ENCODE peak calls at places on chromosomes 13 and 19, in ten cellular contexts. L, H, Z, B, W, M, T, R, J and U are unnamed samples.

GRCh38 chr13:79870766-79871165 is 389.8 kb downstream of the NDFIP2 start:
- DNase-seq in L (no peak), H (no peak), Z (no peak), B (no peak), W (no peak), M (no peak), T (no peak), R (no peak), J (no peak), U (no peak)

GRCh38 chr19:39059302-39059701 is 24.9 kb upstream of the ACP7 start:
- DNase-seq in L (no peak), H (no peak), Z (no peak), B (no peak), W (no peak), M (no peak), T (no peak), R (no peak), J (no peak), U (no peak)

GRCh38 chr13:107361666-107362065 is 793.7 kb upstream of the ARGLU1 start:
- DNase-seq in L (no peak), H (no peak), Z (no peak), B (no peak), W (no peak), M (no peak), T (no peak), R (no peak), J (no peak), U (no peak)

GRCh38 chr13:76723551-76724232 is 162.5 kb downstream of the KCTD12 start:
- DNase-seq in L (no peak), H (peak; percentile 56), Z (no peak), B (no peak), W (no peak), M (peak; percentile 48), T (no peak), R (no peak), J (peak; percentile 79), U (no peak)

GRCh38 chr19:872266-872951 is 12.9 kb downstream of the CFD start:
- DNase-seq in L (peak; percentile 95), H (peak; percentile 93), Z (peak; percentile 74), B (no peak), W (peak; percentile 58), M (peak; percentile 95), T (no peak), R (no peak), J (peak; percentile 72), U (peak; percentile 69)

GRCh38 chr13:111488466-111489132 is 168.2 kb downstream of the TEX29 start:
- DNase-seq in L (no peak), H (no peak), Z (no peak), B (no peak), W (peak; percentile 14), M (no peak), T (no peak), R (no peak), J (no peak), U (no peak)

GRCh38 chr13:27621366-27622101 is at the start of gene POLR1D:
- DNase-seq in L (peak; percentile 94), H (peak; percentile 71), Z (peak; percentile 73), B (peak; percentile 83), W (peak; percentile 95), M (peak; percentile 91), T (peak; percentile 84), R (peak; percentile 81), J (peak; percentile 69), U (peak; percentile 79)

GRCh38 chr13:113641426-113641825 is 16.6 kb downstream of the ATP4B start:
- DNase-seq in L (no peak), H (no peak), Z (no peak), B (no peak), W (no peak), M (no peak), T (no peak), R (no peak), J (no peak), U (no peak)

GRCh38 chr13:63041640-63042414 is 1626.2 kb upstream of the PCDH20 start:
- DNase-seq in L (no peak), H (no peak), Z (no peak), B (no peak), W (no peak), M (no peak), T (no peak), R (no peak), J (no peak), U (no peak)

GRCh38 chr13:46831588-46832194 is 34.7 kb upstream of the ESD start:
- DNase-seq in L (peak; percentile 84), H (peak; percentile 70), Z (no peak), B (peak; percentile 27), W (no peak), M (peak; percentile 62), T (peak; percentile 43), R (no peak), J (peak; percentile 52), U (no peak)

GRCh38 chr13:23889598-23890224 is 511 bp upstream of the MIPEP start:
- DNase-seq in L (peak; percentile 78), H (no peak), Z (no peak), B (no peak), W (no peak), M (peak; percentile 18), T (no peak), R (no peak), J (no peak), U (no peak)

GRCh38 chr19:3062165-3063105 is at the start of gene TLE5:
- DNase-seq in L (peak; percentile 80), H (peak; percentile 42), Z (peak; percentile 42), B (no peak), W (peak; percentile 89), M (peak; percentile 55), T (peak; percentile 62), R (peak; percentile 79), J (peak; percentile 56), U (peak; percentile 47)

GRCh38 chr13:39405596-39405995 is 197.4 kb downstream of the LHFPL6 start:
- DNase-seq in L (no peak), H (no peak), Z (no peak), B (no peak), W (no peak), M (no peak), T (no peak), R (no peak), J (no peak), U (no peak)

GRCh38 chr13:71590654-71591148 is 276.3 kb downstream of the DACH1 start:
- DNase-seq in L (no peak), H (no peak), Z (no peak), B (no peak), W (no peak), M (no peak), T (no peak), R (no peak), J (no peak), U (no peak)

GRCh38 chr19:611506-611869 is 21.8 kb downstream of the HCN2 start:
- DNase-seq in L (no peak), H (peak; percentile 88), Z (no peak), B (no peak), W (no peak), M (peak; percentile 86), T (no peak), R (no peak), J (peak; percentile 63), U (peak; percentile 67)

GRCh38 chr13:55341891-55342290 is 1798.8 kb upstream of the PRR20A start:
- DNase-seq in L (no peak), H (no peak), Z (no peak), B (no peak), W (no peak), M (no peak), T (no peak), R (no peak), J (no peak), U (no peak)

GRCh38 chr19:3132971-3133792 is 2.7 kb upstream of the GNA15 start:
- DNase-seq in L (no peak), H (peak; percentile 53), Z (no peak), B (no peak), W (peak; percentile 54), M (no peak), T (peak; percentile 85), R (peak; percentile 37), J (no peak), U (peak; percentile 71)

GRCh38 chr19:7870571-7871279 is 3.5 kb downstream of the PRR36 start:
- DNase-seq in L (peak; percentile 94), H (peak; percentile 50), Z (peak; percentile 44), B (no peak), W (no peak), M (peak; percentile 92), T (no peak), R (no peak), J (no peak), U (no peak)

GRCh38 chr13:36549771-36550170 is 117.5 kb downstream of the CCNA1 start:
- DNase-seq in L (peak; percentile 67), H (no peak), Z (no peak), B (no peak), W (no peak), M (no peak), T (peak; percentile 6), R (no peak), J (no peak), U (no peak)

GRCh38 chr19:38394488-38394887 is 6.0 kb downstream of the SPRED3 start:
- DNase-seq in L (no peak), H (peak; percentile 32), Z (peak; percentile 10), B (no peak), W (no peak), M (no peak), T (no peak), R (no peak), J (no peak), U (peak; percentile 24)

GRCh38 chr13:29917573-29918091 is 67.2 kb upstream of the UBL3 start:
- DNase-seq in L (no peak), H (no peak), Z (no peak), B (no peak), W (no peak), M (no peak), T (no peak), R (no peak), J (no peak), U (no peak)

GRCh38 chr13:27825153-27825552 is 32.9 kb downstream of the GSX1 start:
- DNase-seq in L (no peak), H (no peak), Z (no peak), B (no peak), W (no peak), M (no peak), T (no peak), R (no peak), J (no peak), U (no peak)

GRCh38 chr13:96481482-96481881 is 391.6 kb downstream of the HS6ST3 start:
- DNase-seq in L (no peak), H (no peak), Z (no peak), B (no peak), W (no peak), M (no peak), T (no peak), R (no peak), J (no peak), U (no peak)

GRCh38 chr13:51801631-51802099 is 2.3 kb downstream of the DHRS12 start:
- DNase-seq in L (no peak), H (no peak), Z (peak; percentile 71), B (no peak), W (peak; percentile 82), M (peak; percentile 38), T (peak; percentile 69), R (peak; percentile 75), J (peak; percentile 55), U (no peak)

GRCh38 chr13:24264976-24265375 is 44.4 kb upstream of the C1QTNF9 start:
- DNase-seq in L (no peak), H (no peak), Z (no peak), B (no peak), W (no peak), M (no peak), T (no peak), R (no peak), J (no peak), U (peak; percentile 81)

GRCh38 chr19:18863843-18864362 is 32.1 kb downstream of the CERS1 start:
- DNase-seq in L (no peak), H (no peak), Z (no peak), B (no peak), W (no peak), M (no peak), T (no peak), R (no peak), J (no peak), U (no peak)

GRCh38 chr13:33403807-33404362 is 118.3 kb upstream of the STARD13 start:
- DNase-seq in L (no peak), H (peak; percentile 63), Z (no peak), B (no peak), W (no peak), M (no peak), T (no peak), R (no peak), J (no peak), U (no peak)

GRCh38 chr13:29991343-29991742 is 140.9 kb upstream of the UBL3 start:
- DNase-seq in L (no peak), H (peak; percentile 41), Z (no peak), B (no peak), W (no peak), M (peak; percentile 47), T (no peak), R (no peak), J (peak; percentile 79), U (no peak)